ENCODE peak calls at places on chromosomes 3 and 15, in nine cellular contexts. One of them, this sample, is unnamed.

GRCh38 chr3:130892759-130893239 is 1.1 kb upstream of the ATP2C1 start:
- DNase-seq in esophagus muscularis mucosa: no peak
- DNase-seq in HL-60: peak
- DNase-seq in sigmoid colon: peak
- DNase-seq in GM23338: peak
- DNase-seq in HepG2: peak
- DNase-seq in GM12891: peak
- DNase-seq in stomach: peak
- DNase-seq in K562: peak
- DNase-seq in this sample: peak

GRCh38 chr3:139204756-139205155 is 139.1 kb upstream of the MRPS22 start:
- DNase-seq in esophagus muscularis mucosa: peak
- DNase-seq in HL-60: no peak
- DNase-seq in sigmoid colon: no peak
- DNase-seq in GM23338: no peak
- DNase-seq in HepG2: no peak
- DNase-seq in GM12891: no peak
- DNase-seq in stomach: no peak
- DNase-seq in K562: no peak
- DNase-seq in this sample: no peak

GRCh38 chr3:1394188-1394587 is 301.4 kb downstream of the CNTN6 start:
- DNase-seq in esophagus muscularis mucosa: no peak
- DNase-seq in HL-60: no peak
- DNase-seq in sigmoid colon: no peak
- DNase-seq in GM23338: no peak
- DNase-seq in HepG2: no peak
- DNase-seq in GM12891: no peak
- DNase-seq in stomach: no peak
- DNase-seq in K562: no peak
- DNase-seq in this sample: no peak

GRCh38 chr3:1092771-1093170 is at the start of gene CNTN6:
- DNase-seq in esophagus muscularis mucosa: no peak
- DNase-seq in HL-60: no peak
- DNase-seq in sigmoid colon: no peak
- DNase-seq in GM23338: peak
- DNase-seq in HepG2: no peak
- DNase-seq in GM12891: no peak
- DNase-seq in stomach: no peak
- DNase-seq in K562: no peak
- DNase-seq in this sample: no peak

GRCh38 chr3:179146911-179147570 is 1.1 kb upstream of the PIK3CA start:
- DNase-seq in esophagus muscularis mucosa: no peak
- DNase-seq in HL-60: peak
- DNase-seq in sigmoid colon: no peak
- DNase-seq in GM23338: peak
- DNase-seq in HepG2: peak
- DNase-seq in GM12891: no peak
- DNase-seq in stomach: no peak
- DNase-seq in K562: peak
- DNase-seq in this sample: peak

GRCh38 chr3:135197246-135197645 is 402.2 kb downstream of the EPHB1 start:
- DNase-seq in esophagus muscularis mucosa: no peak
- DNase-seq in HL-60: no peak
- DNase-seq in sigmoid colon: no peak
- DNase-seq in GM23338: no peak
- DNase-seq in HepG2: no peak
- DNase-seq in GM12891: no peak
- DNase-seq in stomach: no peak
- DNase-seq in K562: no peak
- DNase-seq in this sample: no peak

GRCh38 chr3:16318216-16318615 is 53.2 kb downstream of the OXNAD1 start:
- DNase-seq in esophagus muscularis mucosa: no peak
- DNase-seq in HL-60: no peak
- DNase-seq in sigmoid colon: no peak
- DNase-seq in GM23338: no peak
- DNase-seq in HepG2: no peak
- DNase-seq in GM12891: no peak
- DNase-seq in stomach: no peak
- DNase-seq in K562: no peak
- DNase-seq in this sample: no peak

GRCh38 chr3:23945903-23946751 is 1.0 kb downstream of the NR1D2 start:
- DNase-seq in esophagus muscularis mucosa: peak
- DNase-seq in HL-60: peak
- DNase-seq in sigmoid colon: peak
- DNase-seq in GM23338: peak
- DNase-seq in HepG2: peak
- DNase-seq in GM12891: peak
- DNase-seq in stomach: peak
- DNase-seq in K562: peak
- DNase-seq in this sample: no peak

GRCh38 chr3:46725663-46726314 is 8.1 kb upstream of the PRSS50 start:
- DNase-seq in esophagus muscularis mucosa: peak
- DNase-seq in HL-60: no peak
- DNase-seq in sigmoid colon: no peak
- DNase-seq in GM23338: no peak
- DNase-seq in HepG2: no peak
- DNase-seq in GM12891: no peak
- DNase-seq in stomach: peak
- DNase-seq in K562: no peak
- DNase-seq in this sample: no peak

GRCh38 chr3:188439080-188439479 is 285.1 kb downstream of the LPP start:
- DNase-seq in esophagus muscularis mucosa: no peak
- DNase-seq in HL-60: peak
- DNase-seq in sigmoid colon: no peak
- DNase-seq in GM23338: no peak
- DNase-seq in HepG2: no peak
- DNase-seq in GM12891: no peak
- DNase-seq in stomach: no peak
- DNase-seq in K562: no peak
- DNase-seq in this sample: no peak

GRCh38 chr15:92809880-92810361 is 90.2 kb upstream of the CHD2 start:
- DNase-seq in esophagus muscularis mucosa: no peak
- DNase-seq in HL-60: peak
- DNase-seq in sigmoid colon: peak
- DNase-seq in GM23338: no peak
- DNase-seq in HepG2: no peak
- DNase-seq in GM12891: no peak
- DNase-seq in stomach: no peak
- DNase-seq in K562: no peak
- DNase-seq in this sample: no peak

GRCh38 chr3:154931484-154931883 is 148.6 kb upstream of the MME start:
- DNase-seq in esophagus muscularis mucosa: no peak
- DNase-seq in HL-60: no peak
- DNase-seq in sigmoid colon: no peak
- DNase-seq in GM23338: no peak
- DNase-seq in HepG2: no peak
- DNase-seq in GM12891: no peak
- DNase-seq in stomach: no peak
- DNase-seq in K562: no peak
- DNase-seq in this sample: no peak

GRCh38 chr15:62125763-62126162 is 39.3 kb downstream of the C2CD4B start:
- DNase-seq in esophagus muscularis mucosa: peak
- DNase-seq in HL-60: no peak
- DNase-seq in sigmoid colon: no peak
- DNase-seq in GM23338: no peak
- DNase-seq in HepG2: peak
- DNase-seq in GM12891: no peak
- DNase-seq in stomach: no peak
- DNase-seq in K562: peak
- DNase-seq in this sample: no peak

GRCh38 chr3:156772588-156773206 is 53.5 kb upstream of the LEKR1 start:
- DNase-seq in esophagus muscularis mucosa: no peak
- DNase-seq in HL-60: no peak
- DNase-seq in sigmoid colon: no peak
- DNase-seq in GM23338: no peak
- DNase-seq in HepG2: no peak
- DNase-seq in GM12891: no peak
- DNase-seq in stomach: no peak
- DNase-seq in K562: no peak
- DNase-seq in this sample: no peak
- TF ChIP-seq POLR2AphosphoS5 in esophagus muscularis mucosa: no peak
- TF ChIP-seq POLR2AphosphoS5 in HL-60: no peak
- TF ChIP-seq POLR2AphosphoS5 in sigmoid colon: no peak
- TF ChIP-seq POLR2AphosphoS5 in GM23338: no peak
- TF ChIP-seq POLR2AphosphoS5 in HepG2: no peak
- TF ChIP-seq POLR2AphosphoS5 in GM12891: no peak
- TF ChIP-seq POLR2AphosphoS5 in stomach: no peak
- TF ChIP-seq POLR2AphosphoS5 in K562: no peak
- TF ChIP-seq POLR2AphosphoS5 in this sample: no peak

DNA sequence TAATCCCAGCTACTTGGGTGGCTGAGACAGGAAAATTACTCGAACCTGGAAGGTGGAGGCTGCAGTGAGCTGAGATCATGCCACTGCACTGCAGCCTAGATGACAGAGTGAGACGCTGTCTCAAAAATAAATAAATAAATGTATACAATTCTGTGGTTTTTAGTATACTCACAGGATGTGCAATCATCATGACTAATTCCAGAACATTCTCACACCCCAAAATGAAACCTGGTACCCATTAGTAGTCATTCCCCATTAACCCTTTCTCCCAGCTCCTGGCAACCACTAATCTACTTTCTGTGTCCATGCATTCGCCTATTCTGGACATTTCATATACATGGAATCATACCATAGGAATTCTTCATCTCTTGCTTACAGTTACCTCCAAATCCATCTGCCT is 44.5 kb downstream of the LRRFIP2 start:
- DNase-seq in esophagus muscularis mucosa: no peak
- DNase-seq in HL-60: no peak
- DNase-seq in sigmoid colon: no peak
- DNase-seq in GM23338: no peak
- DNase-seq in HepG2: no peak
- DNase-seq in GM12891: no peak
- DNase-seq in stomach: no peak
- DNase-seq in K562: no peak
- DNase-seq in this sample: no peak
- TF ChIP-seq POLR2AphosphoS5 in esophagus muscularis mucosa: no peak
- TF ChIP-seq POLR2AphosphoS5 in HL-60: no peak
- TF ChIP-seq POLR2AphosphoS5 in sigmoid colon: no peak
- TF ChIP-seq POLR2AphosphoS5 in GM23338: no peak
- TF ChIP-seq POLR2AphosphoS5 in HepG2: no peak
- TF ChIP-seq POLR2AphosphoS5 in GM12891: no peak
- TF ChIP-seq POLR2AphosphoS5 in stomach: no peak
- TF ChIP-seq POLR2AphosphoS5 in K562: no peak
- TF ChIP-seq POLR2AphosphoS5 in this sample: no peak

GRCh38 chr15:101397521-101398003 is 91.9 kb downstream of the PCSK6 start:
- DNase-seq in esophagus muscularis mucosa: no peak
- DNase-seq in HL-60: peak
- DNase-seq in sigmoid colon: no peak
- DNase-seq in GM23338: no peak
- DNase-seq in HepG2: no peak
- DNase-seq in GM12891: no peak
- DNase-seq in stomach: no peak
- DNase-seq in K562: no peak
- DNase-seq in this sample: no peak
- TF ChIP-seq POLR2AphosphoS5 in esophagus muscularis mucosa: no peak
- TF ChIP-seq POLR2AphosphoS5 in HL-60: no peak
- TF ChIP-seq POLR2AphosphoS5 in sigmoid colon: no peak
- TF ChIP-seq POLR2AphosphoS5 in GM23338: no peak
- TF ChIP-seq POLR2AphosphoS5 in HepG2: no peak
- TF ChIP-seq POLR2AphosphoS5 in GM12891: no peak
- TF ChIP-seq POLR2AphosphoS5 in stomach: no peak
- TF ChIP-seq POLR2AphosphoS5 in K562: no peak
- TF ChIP-seq POLR2AphosphoS5 in this sample: no peak

GRCh38 chr3:52817860-52818259 is 12.6 kb downstream of the ITIH4 start:
- DNase-seq in esophagus muscularis mucosa: no peak
- DNase-seq in HL-60: no peak
- DNase-seq in sigmoid colon: no peak
- DNase-seq in GM23338: no peak
- DNase-seq in HepG2: no peak
- DNase-seq in GM12891: no peak
- DNase-seq in stomach: no peak
- DNase-seq in K562: no peak
- DNase-seq in this sample: no peak

GRCh38 chr3:52819936-52820335 is 10.5 kb downstream of the ITIH4 start:
- DNase-seq in esophagus muscularis mucosa: no peak
- DNase-seq in HL-60: no peak
- DNase-seq in sigmoid colon: no peak
- DNase-seq in GM23338: peak
- DNase-seq in HepG2: no peak
- DNase-seq in GM12891: no peak
- DNase-seq in stomach: no peak
- DNase-seq in K562: no peak
- DNase-seq in this sample: no peak

GRCh38 chr3:52813810-52814209 is 16.7 kb downstream of the ITIH4 start:
- DNase-seq in esophagus muscularis mucosa: no peak
- DNase-seq in HL-60: no peak
- DNase-seq in sigmoid colon: no peak
- DNase-seq in GM23338: no peak
- DNase-seq in HepG2: no peak
- DNase-seq in GM12891: no peak
- DNase-seq in stomach: no peak
- DNase-seq in K562: no peak
- DNase-seq in this sample: no peak

GRCh38 chr3:52817221-52817620 is 13.3 kb downstream of the ITIH4 start:
- DNase-seq in esophagus muscularis mucosa: no peak
- DNase-seq in HL-60: no peak
- DNase-seq in sigmoid colon: no peak
- DNase-seq in GM23338: no peak
- DNase-seq in HepG2: no peak
- DNase-seq in GM12891: no peak
- DNase-seq in stomach: no peak
- DNase-seq in K562: no peak
- DNase-seq in this sample: no peak

GRCh38 chr3:52816654-52817053 is 13.8 kb downstream of the ITIH4 start:
- DNase-seq in esophagus muscularis mucosa: no peak
- DNase-seq in HL-60: no peak
- DNase-seq in sigmoid colon: no peak
- DNase-seq in GM23338: no peak
- DNase-seq in HepG2: no peak
- DNase-seq in GM12891: no peak
- DNase-seq in stomach: no peak
- DNase-seq in K562: no peak
- DNase-seq in this sample: no peak
- TF ChIP-seq POLR2AphosphoS5 in esophagus muscularis mucosa: no peak
- TF ChIP-seq POLR2AphosphoS5 in HL-60: no peak
- TF ChIP-seq POLR2AphosphoS5 in sigmoid colon: no peak
- TF ChIP-seq POLR2AphosphoS5 in GM23338: no peak
- TF ChIP-seq POLR2AphosphoS5 in HepG2: no peak
- TF ChIP-seq POLR2AphosphoS5 in GM12891: no peak
- TF ChIP-seq POLR2AphosphoS5 in stomach: no peak
- TF ChIP-seq POLR2AphosphoS5 in K562: no peak
- TF ChIP-seq POLR2AphosphoS5 in this sample: no peak

DNA sequence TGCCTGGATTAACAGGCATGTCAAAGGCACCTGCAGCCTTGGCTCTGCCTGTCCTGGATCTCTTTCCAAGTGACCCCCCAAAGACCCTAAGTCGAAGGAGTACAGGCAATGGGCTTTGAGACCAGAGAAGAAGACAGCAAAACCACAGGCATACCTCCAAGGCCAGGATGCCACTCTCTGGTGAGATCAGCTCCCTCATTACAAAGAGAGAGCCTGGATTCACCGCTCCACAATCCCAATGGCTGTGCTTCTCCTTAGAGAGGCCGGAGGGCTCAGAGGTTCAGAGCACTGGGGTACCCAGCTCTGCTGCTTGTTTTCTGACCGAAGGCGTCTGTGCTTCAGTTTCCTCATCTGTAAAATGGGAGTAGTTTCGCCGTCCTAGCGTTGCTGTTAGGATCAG is 154.6 kb upstream of the MEF2A start:
- DNase-seq in esophagus muscularis mucosa: peak
- DNase-seq in HL-60: no peak
- DNase-seq in sigmoid colon: no peak
- DNase-seq in GM23338: no peak
- DNase-seq in HepG2: no peak
- DNase-seq in GM12891: no peak
- DNase-seq in stomach: no peak
- DNase-seq in K562: no peak
- DNase-seq in this sample: no peak
- TF ChIP-seq POLR2AphosphoS5 in esophagus muscularis mucosa: no peak
- TF ChIP-seq POLR2AphosphoS5 in HL-60: no peak
- TF ChIP-seq POLR2AphosphoS5 in sigmoid colon: no peak
- TF ChIP-seq POLR2AphosphoS5 in GM23338: no peak
- TF ChIP-seq POLR2AphosphoS5 in HepG2: no peak
- TF ChIP-seq POLR2AphosphoS5 in GM12891: no peak
- TF ChIP-seq POLR2AphosphoS5 in stomach: no peak
- TF ChIP-seq POLR2AphosphoS5 in K562: no peak
- TF ChIP-seq POLR2AphosphoS5 in this sample: no peak

This sample was measured in SK-N-MC.